ENCODE peak calls at places on chromosomes 12 and 14, in four cellular contexts. Z is fibroblast of lung; T is mucosa of gallbladder; G is stimulated activated CD8-positive, alpha-beta memory T cell treated with anti-CD3 and anti-CD28 coated beads, Interleukin-4, amount 100 ng/mL, for 48 hours. O is an unnamed sample.

GRCh38 chr14:66746316-66747006 is 238.5 kb downstream of the GPHN start:
- DNase-seq in T (no peak), Z (peak; percentile 63), G (no peak), O (no peak)

GRCh38 chr12:96882862-96883261 is 24.2 kb upstream of the NEDD1 start:
- DNase-seq in T (no peak), Z (peak; percentile 93), G (no peak), O (no peak)

GRCh38 chr14:96080571-96080970 is 41.4 kb downstream of the C14orf132 start:
- DNase-seq in Z (no peak), G (no peak), T (no peak), O (no peak)

GRCh38 chr12:46207644-46208043 is 61.2 kb downstream of the SLC38A1 start:
- DNase-seq in T (no peak), Z (no peak), G (no peak), O (peak; percentile 17)

GRCh38 chr14:85296466-85297210 is 233.3 kb upstream of the FLRT2 start:
- DNase-seq in Z (peak; percentile 69), G (no peak), T (no peak), O (no peak)

GRCh38 chr12:65695077-65695865 is 129.0 kb upstream of the HMGA2 start:
- DNase-seq in Z (peak; percentile 99), G (no peak), T (peak; percentile 63), O (no peak)

GRCh38 chr14:21269252-21270046 is at the start of gene HNRNPC:
- DNase-seq in Z (peak; percentile 100), G (peak; percentile 100), T (peak; percentile 100), O (peak; percentile 92)

GRCh38 chr14:100439781-100440180 is 116.6 kb downstream of the SLC25A47 start:
- DNase-seq in Z (peak; percentile 76), G (peak; percentile 20), T (no peak), O (no peak)

GRCh38 chr12:57793920-57794319 is 11.3 kb downstream of the TSFM start:
- DNase-seq in G (no peak), T (no peak), Z (peak; percentile 91), O (no peak)

GRCh38 chr14:96635850-96636249 is 133.7 kb downstream of the PAPOLA start:
- DNase-seq in G (no peak), T (peak; percentile 8), Z (no peak), O (no peak)

GRCh38 chr12:67714648-67715047 is 66.1 kb downstream of the DYRK2 start:
- DNase-seq in G (no peak), Z (peak; percentile 50), T (no peak), O (no peak)

GRCh38 chr12:34398706-34399630 is 376.7 kb downstream of the ALG10 start:
- DNase-seq in Z (no peak), T (peak; percentile 7), G (peak; percentile 10), O (peak; percentile 0)

GRCh38 chr12:61188801-61189595 is 1071.2 kb upstream of the USP15 start:
- DNase-seq in T (no peak), G (no peak), Z (no peak), O (no peak)

GRCh38 chr14:66046035-66046434 is 440.1 kb upstream of the CCDC196 start:
- DNase-seq in T (no peak), G (no peak), Z (no peak), O (no peak)

GRCh38 chr12:8018666-8019581 is 13.6 kb upstream of the FOXJ2 start:
- DNase-seq in T (no peak), Z (peak; percentile 16), G (peak; percentile 59), O (peak; percentile 41)

GRCh38 chr12:101570022-101570421 is 24.7 kb upstream of the MYBPC1 start:
- DNase-seq in T (no peak), Z (peak; percentile 58), G (no peak), O (peak; percentile 11)

GRCh38 chr12:122072031-122072970 is 6.3 kb upstream of the MLXIP start:
- DNase-seq in G (no peak), Z (peak; percentile 94), T (peak; percentile 68), O (no peak)

GRCh38 chr12:20099395-20099976 is 268.9 kb upstream of the PDE3A start:
- DNase-seq in G (no peak), Z (no peak), T (no peak), O (no peak)

GRCh38 chr14:74425525-74426201 is 347 bp downstream of the SYNDIG1L start:
- DNase-seq in G (peak; percentile 68), Z (peak; percentile 17), T (peak; percentile 21), O (peak; percentile 89)

GRCh38 chr14:21703357-21704339 is 30.0 kb upstream of the OR4E1 start:
- DNase-seq in Z (no peak), G (no peak), T (no peak), O (no peak)

GRCh38 chr12:120708646-120709045 is 1.6 kb upstream of the UNC119B start:
- DNase-seq in T (no peak), Z (no peak), G (no peak), O (no peak)

GRCh38 chr12:59834659-59835474 is 239.0 kb downstream of the SLC16A7 start:
- DNase-seq in G (no peak), Z (peak; percentile 15), T (no peak), O (peak; percentile 10)

GRCh38 chr12:122819209-122819805 is 15.9 kb upstream of the HIP1R start:
- DNase-seq in T (no peak), G (no peak), Z (no peak), O (no peak)

GRCh38 chr14:83556746-83557460 is 1973.0 kb upstream of the FLRT2 start:
- DNase-seq in T (no peak), G (no peak), Z (peak; percentile 36), O (no peak)

GRCh38 chr14:104131968-104132732 is 6.2 kb upstream of the KIF26A start:
- DNase-seq in T (no peak), Z (no peak), G (no peak), O (no peak)

GRCh38 chr14:105665247-105665950 is 139.0 kb downstream of the TMEM121 start:
- DNase-seq in Z (no peak), T (no peak), G (no peak), O (no peak)